ENCODE peak calls at places on chromosomes 13 and 19, in five cellular contexts. One of them, this sample, is unnamed.
A peak's percentile ranks its signal among the peaks of the same experiment; 100 is the strongest.

GRCh38 chr13:113962975-113963374 is 10.9 kb downstream of the C13orf46 start:
- DNase-seq in effector memory CD8-positive, alpha-beta T cell: no peak
- DNase-seq in DMS 273 treated with DMSO at 0.1 percent for 48 hours: no peak
- DNase-seq in bronchial epithelial cell: no peak
- DNase-seq in NCI-H1417: no peak
- DNase-seq in this sample: no peak

GRCh38 chr19:53898680-53899341 is 10.3 kb upstream of the CACNG7 start:
- DNase-seq in effector memory CD8-positive, alpha-beta T cell: no peak
- DNase-seq in DMS 273 treated with DMSO at 0.1 percent for 48 hours: no peak
- DNase-seq in bronchial epithelial cell: no peak
- DNase-seq in NCI-H1417: no peak
- DNase-seq in this sample: peak; percentile 36

GRCh38 chr13:32212420-32212819 is 102.7 kb downstream of the ZAR1L start:
- DNase-seq in effector memory CD8-positive, alpha-beta T cell: no peak
- DNase-seq in DMS 273 treated with DMSO at 0.1 percent for 48 hours: no peak
- DNase-seq in bronchial epithelial cell: no peak
- DNase-seq in NCI-H1417: no peak
- DNase-seq in this sample: no peak

GRCh38 chr13:86020350-86021002 is 221.3 kb upstream of the SLITRK6 start:
- DNase-seq in effector memory CD8-positive, alpha-beta T cell: no peak
- DNase-seq in DMS 273 treated with DMSO at 0.1 percent for 48 hours: no peak
- DNase-seq in bronchial epithelial cell: peak; percentile 73
- DNase-seq in NCI-H1417: no peak
- DNase-seq in this sample: no peak

GRCh38 chr19:53892981-53893325 is 11.0 kb downstream of the PRKCG start:
- DNase-seq in effector memory CD8-positive, alpha-beta T cell: no peak
- DNase-seq in DMS 273 treated with DMSO at 0.1 percent for 48 hours: no peak
- DNase-seq in bronchial epithelial cell: no peak
- DNase-seq in NCI-H1417: no peak
- DNase-seq in this sample: peak; percentile 48

GRCh38 chr13:43937839-43938238 is 58.1 kb downstream of the LACC1 start:
- DNase-seq in effector memory CD8-positive, alpha-beta T cell: no peak
- DNase-seq in DMS 273 treated with DMSO at 0.1 percent for 48 hours: no peak
- DNase-seq in bronchial epithelial cell: no peak
- DNase-seq in NCI-H1417: no peak
- DNase-seq in this sample: no peak

GRCh38 chr13:93199856-93200255 is 26.8 kb upstream of the GPC6 start:
- DNase-seq in effector memory CD8-positive, alpha-beta T cell: no peak
- DNase-seq in DMS 273 treated with DMSO at 0.1 percent for 48 hours: no peak
- DNase-seq in bronchial epithelial cell: no peak
- DNase-seq in NCI-H1417: no peak
- DNase-seq in this sample: no peak

GRCh38 chr19:8459520-8460260 is 14.9 kb downstream of the HNRNPM start:
- DNase-seq in effector memory CD8-positive, alpha-beta T cell: no peak
- DNase-seq in DMS 273 treated with DMSO at 0.1 percent for 48 hours: no peak
- DNase-seq in bronchial epithelial cell: peak; percentile 55
- DNase-seq in NCI-H1417: no peak
- DNase-seq in this sample: no peak

GRCh38 chr13:23443110-23443509 is 9.6 kb upstream of the SACS start:
- DNase-seq in effector memory CD8-positive, alpha-beta T cell: no peak
- DNase-seq in DMS 273 treated with DMSO at 0.1 percent for 48 hours: no peak
- DNase-seq in bronchial epithelial cell: no peak
- DNase-seq in NCI-H1417: no peak
- DNase-seq in this sample: no peak